ENCODE peak calls at places on chromosome X, in four cellular contexts. One of them, this sample, is unnamed.

GRCh38 chrX:13009256-13009655 is 34.3 kb downstream of the TMSB4X start:
- DNase-seq in tibial artery: no peak
- DNase-seq in endothelial cell of umbilical vein: no peak
- DNase-seq in psoas muscle: no peak
- DNase-seq in this sample: peak; percentile 54

GRCh38 chrX:53047228-53047627 is 1.4 kb upstream of the GPR173 start:
- DNase-seq in tibial artery: no peak
- DNase-seq in endothelial cell of umbilical vein: peak; percentile 15
- DNase-seq in psoas muscle: no peak
- DNase-seq in this sample: no peak

GRCh38 chrX:107676559-107677378 is 48.5 kb downstream of the PRPS1 start:
- DNase-seq in tibial artery: peak; percentile 96
- DNase-seq in endothelial cell of umbilical vein: peak; percentile 82
- DNase-seq in psoas muscle: peak; percentile 93
- DNase-seq in this sample: peak; percentile 89

GRCh38 chrX:2707334-2707760 is 16.3 kb downstream of the CD99 start:
- DNase-seq in tibial artery: peak; percentile 80
- DNase-seq in endothelial cell of umbilical vein: peak; percentile 60
- DNase-seq in psoas muscle: peak; percentile 80
- DNase-seq in this sample: peak; percentile 55

GRCh38 chrX:13764765-13765164 is 30.2 kb downstream of the OFD1 start:
- DNase-seq in tibial artery: no peak
- DNase-seq in endothelial cell of umbilical vein: no peak
- DNase-seq in psoas muscle: no peak
- DNase-seq in this sample: no peak

GRCh38 chrX:39409246-39409917 is 608.1 kb downstream of the MID1IP1 start:
- DNase-seq in tibial artery: no peak
- DNase-seq in endothelial cell of umbilical vein: no peak
- DNase-seq in psoas muscle: no peak
- DNase-seq in this sample: no peak

GRCh38 chrX:137234651-137235402 is 201.0 kb upstream of the GPR101 start:
- DNase-seq in tibial artery: no peak
- DNase-seq in endothelial cell of umbilical vein: no peak
- DNase-seq in psoas muscle: no peak
- DNase-seq in this sample: no peak

GRCh38 chrX:20066968-20067708 is 49.6 kb downstream of the MAP7D2 start:
- DNase-seq in tibial artery: no peak
- DNase-seq in endothelial cell of umbilical vein: peak; percentile 11
- DNase-seq in psoas muscle: no peak
- DNase-seq in this sample: no peak

GRCh38 chrX:12554206-12554605 is 237.0 kb upstream of the PRPS2 start:
- DNase-seq in tibial artery: no peak
- DNase-seq in endothelial cell of umbilical vein: no peak
- DNase-seq in psoas muscle: no peak
- DNase-seq in this sample: no peak

DNA sequence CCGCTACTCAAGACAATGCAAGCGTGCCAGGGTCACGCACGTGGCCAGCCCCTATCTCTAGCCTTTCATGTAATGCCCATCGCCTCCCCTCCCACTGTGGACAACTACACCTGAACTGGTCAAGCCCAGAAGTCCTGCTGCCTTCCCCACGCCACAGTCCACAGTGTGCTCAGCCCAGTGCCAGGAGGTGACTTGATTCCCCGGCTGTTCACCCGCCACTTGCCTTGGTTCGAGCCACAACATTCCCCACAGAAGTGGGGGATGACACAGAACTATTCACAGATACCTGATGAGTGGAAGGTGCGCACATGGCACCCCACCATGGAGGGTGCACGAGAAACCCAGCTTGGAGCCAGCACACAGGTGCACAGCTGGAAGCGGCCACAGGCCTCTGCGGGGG is 6.8 kb downstream of the ARHGAP4 start:
- DNase-seq in tibial artery: no peak
- DNase-seq in endothelial cell of umbilical vein: no peak
- DNase-seq in psoas muscle: no peak
- DNase-seq in this sample: no peak
- H3K36me3 ChIP-seq in tibial artery: no peaks in the 10 kb centered on the region
- H3K36me3 ChIP-seq in endothelial cell of umbilical vein: no peaks in the 10 kb centered on the region
- H3K36me3 ChIP-seq in psoas muscle: no peaks in the 10 kb centered on the region
- H3K36me3 ChIP-seq in this sample: peaks cover 9% of the 10 kb centered on the region

GRCh38 chrX:66408507-66408906 is 230.4 kb downstream of the EDA2R start:
- DNase-seq in tibial artery: no peak
- DNase-seq in endothelial cell of umbilical vein: no peak
- DNase-seq in psoas muscle: no peak
- DNase-seq in this sample: no peak
- H3K9me3 ChIP-seq in tibial artery: no peaks in the 10 kb centered on the region
- H3K9me3 ChIP-seq in endothelial cell of umbilical vein: no peaks in the 10 kb centered on the region
- H3K9me3 ChIP-seq in psoas muscle: no peaks in the 10 kb centered on the region
- H3K9me3 ChIP-seq in this sample: no peaks in the 10 kb centered on the region

DNA sequence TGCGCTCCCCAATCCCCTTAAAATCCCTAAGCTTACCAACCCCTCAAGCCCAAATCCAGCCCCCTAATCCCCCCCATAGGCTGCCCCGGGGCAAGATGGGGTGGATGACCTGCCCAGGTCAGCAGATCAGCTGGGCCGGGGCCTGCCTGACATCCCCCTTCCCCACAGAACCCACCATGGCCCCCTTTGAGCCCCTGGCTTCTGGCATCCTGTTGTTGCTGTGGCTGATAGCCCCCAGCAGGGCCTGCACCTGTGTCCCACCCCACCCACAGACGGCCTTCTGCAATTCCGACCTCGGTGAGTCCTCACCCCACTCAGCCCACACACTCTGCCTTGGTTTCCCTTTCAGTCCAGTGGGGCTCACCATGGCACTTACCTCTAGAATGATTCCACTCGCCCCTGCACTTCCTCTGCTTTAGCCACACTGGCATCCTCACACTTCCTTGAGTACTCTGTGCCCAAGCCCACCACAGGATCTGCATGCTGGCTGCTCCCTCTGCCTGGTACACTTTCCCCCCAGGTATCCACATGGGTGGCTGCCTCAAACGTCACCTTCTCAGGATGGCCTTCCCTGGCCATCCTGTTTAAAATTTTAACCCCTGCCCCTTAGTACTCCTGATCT is 1.1 kb downstream of the TIMP1 start:
- DNase-seq in tibial artery: no peak
- DNase-seq in endothelial cell of umbilical vein: no peak
- DNase-seq in psoas muscle: no peak
- DNase-seq in this sample: peak; percentile 18
- H3K27ac ChIP-seq in tibial artery: peak overlapping the region; percentile 91
- H3K27ac ChIP-seq in endothelial cell of umbilical vein: no peak overlapping the region
- H3K27ac ChIP-seq in psoas muscle: no peak overlapping the region
- H3K27ac ChIP-seq in this sample: peak overlapping the region; percentile 87

GRCh38 chrX:47210661-47211425 is 7.6 kb upstream of the CDK16 start:
- DNase-seq in tibial artery: peak; percentile 45
- DNase-seq in endothelial cell of umbilical vein: no peak
- DNase-seq in psoas muscle: peak; percentile 43
- DNase-seq in this sample: no peak
- H3K36me3 ChIP-seq in tibial artery: peaks cover 100% of the 10 kb centered on the region
- H3K36me3 ChIP-seq in endothelial cell of umbilical vein: peaks cover 15% of the 10 kb centered on the region
- H3K36me3 ChIP-seq in psoas muscle: peaks cover 100% of the 10 kb centered on the region
- H3K36me3 ChIP-seq in this sample: peaks cover 69% of the 10 kb centered on the region